ENCODE peak calls at places on chromosomes 13 and 19, in eight cellular contexts. One of them, this sample, is unnamed.

GRCh38 chr13:78201411-78201810 is 282.8 kb upstream of the EDNRB start:
- DNase-seq in breast epithelium: no peak
- DNase-seq in DMS153: no peak
- DNase-seq in nephron progenitor cell: no peak
- DNase-seq in C1 segment of cervical spinal cord: no peak
- DNase-seq in stromal cell of bone marrow: no peak
- DNase-seq in EH: no peak
- DNase-seq in HEK293T: no peak
- DNase-seq in this sample: no peak

GRCh38 chr19:40467007-40467565 is 285 bp downstream of the SPTBN4 start:
- DNase-seq in C1 segment of cervical spinal cord: peak
- DNase-seq in nephron progenitor cell: peak
- DNase-seq in DMS153: no peak
- DNase-seq in EH: no peak
- DNase-seq in stromal cell of bone marrow: no peak
- DNase-seq in HEK293T: no peak
- DNase-seq in breast epithelium: no peak
- DNase-seq in this sample: no peak

GRCh38 chr19:38090561-38090960 is 133.5 kb downstream of the DPF1 start:
- DNase-seq in stromal cell of bone marrow: no peak
- DNase-seq in DMS153: no peak
- DNase-seq in nephron progenitor cell: no peak
- DNase-seq in HEK293T: no peak
- DNase-seq in breast epithelium: no peak
- DNase-seq in EH: no peak
- DNase-seq in C1 segment of cervical spinal cord: peak
- DNase-seq in this sample: no peak

GRCh38 chr13:20157387-20157786 is 3.5 kb downstream of the GJA3 start:
- DNase-seq in EH: no peak
- DNase-seq in HEK293T: no peak
- DNase-seq in breast epithelium: no peak
- DNase-seq in DMS153: no peak
- DNase-seq in stromal cell of bone marrow: no peak
- DNase-seq in nephron progenitor cell: no peak
- DNase-seq in C1 segment of cervical spinal cord: no peak
- DNase-seq in this sample: no peak

GRCh38 chr13:48500652-48501197 is 32.2 kb downstream of the RCBTB2 start:
- DNase-seq in C1 segment of cervical spinal cord: no peak
- DNase-seq in DMS153: peak
- DNase-seq in breast epithelium: no peak
- DNase-seq in EH: peak
- DNase-seq in stromal cell of bone marrow: peak
- DNase-seq in nephron progenitor cell: no peak
- DNase-seq in HEK293T: no peak
- DNase-seq in this sample: no peak

GRCh38 chr13:77506874-77507273 is 28.6 kb upstream of the SCEL start:
- DNase-seq in HEK293T: no peak
- DNase-seq in nephron progenitor cell: no peak
- DNase-seq in EH: peak
- DNase-seq in stromal cell of bone marrow: no peak
- DNase-seq in DMS153: no peak
- DNase-seq in C1 segment of cervical spinal cord: no peak
- DNase-seq in breast epithelium: no peak
- DNase-seq in this sample: no peak

GRCh38 chr19:13796301-13797057 is 1.2 kb downstream of the ZSWIM4 start:
- DNase-seq in DMS153: no peak
- DNase-seq in nephron progenitor cell: peak
- DNase-seq in breast epithelium: peak
- DNase-seq in C1 segment of cervical spinal cord: no peak
- DNase-seq in stromal cell of bone marrow: peak
- DNase-seq in HEK293T: no peak
- DNase-seq in EH: peak
- DNase-seq in this sample: no peak

GRCh38 chr19:52963229-52963760 is 614 bp upstream of the ZNF816 start:
- DNase-seq in HEK293T: peak
- DNase-seq in stromal cell of bone marrow: no peak
- DNase-seq in EH: no peak
- DNase-seq in breast epithelium: no peak
- DNase-seq in C1 segment of cervical spinal cord: no peak
- DNase-seq in nephron progenitor cell: peak
- DNase-seq in DMS153: peak
- DNase-seq in this sample: no peak

GRCh38 chr13:22193070-22193469 is 522.2 kb downstream of the FGF9 start:
- DNase-seq in stromal cell of bone marrow: no peak
- DNase-seq in breast epithelium: no peak
- DNase-seq in nephron progenitor cell: no peak
- DNase-seq in EH: no peak
- DNase-seq in DMS153: no peak
- DNase-seq in HEK293T: no peak
- DNase-seq in C1 segment of cervical spinal cord: no peak
- DNase-seq in this sample: no peak

GRCh38 chr13:96052655-96053002 is 572 bp downstream of the UGGT2 start:
- DNase-seq in stromal cell of bone marrow: peak
- DNase-seq in DMS153: peak
- DNase-seq in breast epithelium: no peak
- DNase-seq in EH: peak
- DNase-seq in HEK293T: peak
- DNase-seq in C1 segment of cervical spinal cord: no peak
- DNase-seq in nephron progenitor cell: no peak
- DNase-seq in this sample: no peak

GRCh38 chr13:23724196-23724970 is 154.2 kb downstream of the TNFRSF19 start:
- DNase-seq in stromal cell of bone marrow: peak
- DNase-seq in nephron progenitor cell: no peak
- DNase-seq in DMS153: no peak
- DNase-seq in HEK293T: no peak
- DNase-seq in breast epithelium: no peak
- DNase-seq in EH: no peak
- DNase-seq in C1 segment of cervical spinal cord: no peak
- DNase-seq in this sample: no peak

GRCh38 chr13:77267362-77267761 is 59.5 kb downstream of the MYCBP2 start:
- DNase-seq in nephron progenitor cell: no peak
- DNase-seq in breast epithelium: no peak
- DNase-seq in DMS153: no peak
- DNase-seq in HEK293T: no peak
- DNase-seq in C1 segment of cervical spinal cord: no peak
- DNase-seq in EH: peak
- DNase-seq in stromal cell of bone marrow: peak
- DNase-seq in this sample: no peak

GRCh38 chr19:31140717-31141116 is 208.5 kb downstream of the TSHZ3 start:
- DNase-seq in C1 segment of cervical spinal cord: no peak
- DNase-seq in EH: peak
- DNase-seq in nephron progenitor cell: no peak
- DNase-seq in HEK293T: no peak
- DNase-seq in breast epithelium: no peak
- DNase-seq in DMS153: no peak
- DNase-seq in stromal cell of bone marrow: no peak
- DNase-seq in this sample: no peak

GRCh38 chr19:11196406-11197287 is 698 bp downstream of the KANK2 start:
- DNase-seq in DMS153: no peak
- DNase-seq in EH: peak
- DNase-seq in breast epithelium: no peak
- DNase-seq in stromal cell of bone marrow: no peak
- DNase-seq in nephron progenitor cell: peak
- DNase-seq in HEK293T: peak
- DNase-seq in C1 segment of cervical spinal cord: peak
- DNase-seq in this sample: no peak

GRCh38 chr19:54458648-54459281 is 4.8 kb downstream of the LENG9 start:
- DNase-seq in breast epithelium: no peak
- DNase-seq in HEK293T: no peak
- DNase-seq in stromal cell of bone marrow: no peak
- DNase-seq in nephron progenitor cell: no peak
- DNase-seq in C1 segment of cervical spinal cord: no peak
- DNase-seq in EH: no peak
- DNase-seq in DMS153: no peak
- DNase-seq in this sample: no peak

GRCh38 chr19:32269831-32270230 is 75.6 kb upstream of the ZNF507 start:
- DNase-seq in nephron progenitor cell: no peak
- DNase-seq in DMS153: no peak
- DNase-seq in stromal cell of bone marrow: no peak
- DNase-seq in C1 segment of cervical spinal cord: no peak
- DNase-seq in EH: no peak
- DNase-seq in breast epithelium: no peak
- DNase-seq in HEK293T: no peak
- DNase-seq in this sample: no peak

GRCh38 chr19:384801-385169 is 24.2 kb downstream of the C2CD4C start:
- DNase-seq in stromal cell of bone marrow: no peak
- DNase-seq in nephron progenitor cell: no peak
- DNase-seq in DMS153: no peak
- DNase-seq in C1 segment of cervical spinal cord: no peak
- DNase-seq in EH: no peak
- DNase-seq in breast epithelium: peak
- DNase-seq in HEK293T: no peak
- DNase-seq in this sample: no peak

GRCh38 chr13:99434258-99434788 is 66.9 kb upstream of the TM9SF2 start:
- DNase-seq in HEK293T: no peak
- DNase-seq in DMS153: no peak
- DNase-seq in C1 segment of cervical spinal cord: no peak
- DNase-seq in EH: no peak
- DNase-seq in nephron progenitor cell: no peak
- DNase-seq in breast epithelium: no peak
- DNase-seq in stromal cell of bone marrow: no peak
- DNase-seq in this sample: no peak

GRCh38 chr19:5430237-5430636 is 25.0 kb upstream of the ZNRF4 start:
- DNase-seq in EH: no peak
- DNase-seq in nephron progenitor cell: peak
- DNase-seq in HEK293T: no peak
- DNase-seq in DMS153: no peak
- DNase-seq in breast epithelium: no peak
- DNase-seq in stromal cell of bone marrow: no peak
- DNase-seq in C1 segment of cervical spinal cord: no peak
- DNase-seq in this sample: no peak

GRCh38 chr19:7385062-7385461 is 36.3 kb downstream of the ARHGEF18 start:
- DNase-seq in stromal cell of bone marrow: no peak
- DNase-seq in HEK293T: no peak
- DNase-seq in DMS153: no peak
- DNase-seq in nephron progenitor cell: no peak
- DNase-seq in C1 segment of cervical spinal cord: no peak
- DNase-seq in breast epithelium: no peak
- DNase-seq in EH: no peak
- DNase-seq in this sample: no peak

GRCh38 chr13:81051873-81052272 is 710.9 kb upstream of the SPRY2 start:
- DNase-seq in EH: no peak
- DNase-seq in HEK293T: no peak
- DNase-seq in stromal cell of bone marrow: no peak
- DNase-seq in nephron progenitor cell: no peak
- DNase-seq in DMS153: no peak
- DNase-seq in C1 segment of cervical spinal cord: no peak
- DNase-seq in breast epithelium: no peak
- DNase-seq in this sample: no peak

GRCh38 chr19:10820173-10820572 is 15.8 kb downstream of the TMED1 start:
- DNase-seq in EH: peak
- DNase-seq in C1 segment of cervical spinal cord: no peak
- DNase-seq in breast epithelium: no peak
- DNase-seq in nephron progenitor cell: no peak
- DNase-seq in stromal cell of bone marrow: no peak
- DNase-seq in HEK293T: no peak
- DNase-seq in DMS153: no peak
- DNase-seq in this sample: no peak

GRCh38 chr13:114124921-114125320 is 7.5 kb downstream of the RASA3 start:
- DNase-seq in C1 segment of cervical spinal cord: no peak
- DNase-seq in EH: peak
- DNase-seq in breast epithelium: no peak
- DNase-seq in HEK293T: no peak
- DNase-seq in nephron progenitor cell: no peak
- DNase-seq in DMS153: no peak
- DNase-seq in stromal cell of bone marrow: no peak
- DNase-seq in this sample: no peak

GRCh38 chr19:48717059-48717395 is 2.5 kb downstream of the MAMSTR start:
- DNase-seq in nephron progenitor cell: no peak
- DNase-seq in stromal cell of bone marrow: peak
- DNase-seq in EH: peak
- DNase-seq in DMS153: no peak
- DNase-seq in breast epithelium: no peak
- DNase-seq in C1 segment of cervical spinal cord: no peak
- DNase-seq in HEK293T: no peak
- DNase-seq in this sample: no peak

GRCh38 chr13:68257111-68257842 is 1027.1 kb upstream of the PCDH9 start:
- DNase-seq in C1 segment of cervical spinal cord: no peak
- DNase-seq in stromal cell of bone marrow: peak
- DNase-seq in HEK293T: peak
- DNase-seq in breast epithelium: no peak
- DNase-seq in nephron progenitor cell: peak
- DNase-seq in EH: no peak
- DNase-seq in DMS153: no peak
- DNase-seq in this sample: no peak

GRCh38 chr13:41995946-41996345 is 35.0 kb upstream of the VWA8 start:
- DNase-seq in HEK293T: no peak
- DNase-seq in stromal cell of bone marrow: peak
- DNase-seq in EH: peak
- DNase-seq in C1 segment of cervical spinal cord: no peak
- DNase-seq in breast epithelium: no peak
- DNase-seq in nephron progenitor cell: no peak
- DNase-seq in DMS153: no peak
- DNase-seq in this sample: no peak

GRCh38 chr13:110616103-110617101 is 1.1 kb downstream of the NAXD start:
- DNase-seq in DMS153: no peak
- DNase-seq in stromal cell of bone marrow: peak
- DNase-seq in EH: peak
- DNase-seq in HEK293T: no peak
- DNase-seq in nephron progenitor cell: no peak
- DNase-seq in C1 segment of cervical spinal cord: no peak
- DNase-seq in breast epithelium: peak
- DNase-seq in this sample: no peak

GRCh38 chr13:41130356-41130755 is 2.2 kb downstream of the KBTBD6 start:
- DNase-seq in stromal cell of bone marrow: no peak
- DNase-seq in breast epithelium: no peak
- DNase-seq in C1 segment of cervical spinal cord: no peak
- DNase-seq in DMS153: no peak
- DNase-seq in HEK293T: no peak
- DNase-seq in EH: peak
- DNase-seq in nephron progenitor cell: no peak
- DNase-seq in this sample: no peak

GRCh38 chr13:43251967-43252366 is 228.6 kb downstream of the DNAJC15 start:
- DNase-seq in C1 segment of cervical spinal cord: no peak
- DNase-seq in DMS153: no peak
- DNase-seq in EH: no peak
- DNase-seq in breast epithelium: no peak
- DNase-seq in nephron progenitor cell: no peak
- DNase-seq in HEK293T: no peak
- DNase-seq in stromal cell of bone marrow: no peak
- DNase-seq in this sample: no peak

GRCh38 chr19:49806613-49806946 is 6.5 kb downstream of the FUZ start:
- DNase-seq in nephron progenitor cell: no peak
- DNase-seq in breast epithelium: no peak
- DNase-seq in C1 segment of cervical spinal cord: no peak
- DNase-seq in EH: no peak
- DNase-seq in DMS153: no peak
- DNase-seq in stromal cell of bone marrow: no peak
- DNase-seq in HEK293T: no peak
- DNase-seq in this sample: no peak

GRCh38 chr13:77235456-77236022 is 91.4 kb downstream of the MYCBP2 start:
- DNase-seq in C1 segment of cervical spinal cord: no peak
- DNase-seq in stromal cell of bone marrow: no peak
- DNase-seq in EH: no peak
- DNase-seq in breast epithelium: no peak
- DNase-seq in nephron progenitor cell: no peak
- DNase-seq in HEK293T: no peak
- DNase-seq in DMS153: no peak
- DNase-seq in this sample: no peak

GRCh38 chr19:38389101-38389925 is 816 bp downstream of the SPRED3 start:
- DNase-seq in breast epithelium: no peak
- DNase-seq in EH: peak
- DNase-seq in C1 segment of cervical spinal cord: no peak
- DNase-seq in stromal cell of bone marrow: peak
- DNase-seq in nephron progenitor cell: peak
- DNase-seq in HEK293T: no peak
- DNase-seq in DMS153: peak
- DNase-seq in this sample: no peak

GRCh38 chr13:49304763-49305695 is 57.3 kb downstream of the CDADC1 start:
- DNase-seq in nephron progenitor cell: no peak
- DNase-seq in breast epithelium: no peak
- DNase-seq in stromal cell of bone marrow: no peak
- DNase-seq in C1 segment of cervical spinal cord: no peak
- DNase-seq in DMS153: no peak
- DNase-seq in HEK293T: no peak
- DNase-seq in EH: no peak
- DNase-seq in this sample: no peak

GRCh38 chr13:114152285-114152645 is 19.8 kb upstream of the RASA3 start:
- DNase-seq in stromal cell of bone marrow: no peak
- DNase-seq in DMS153: no peak
- DNase-seq in breast epithelium: no peak
- DNase-seq in HEK293T: no peak
- DNase-seq in C1 segment of cervical spinal cord: no peak
- DNase-seq in nephron progenitor cell: no peak
- DNase-seq in EH: no peak
- DNase-seq in this sample: no peak